ENCODE peak calls at places on chromosomes 12 and 14, in ten cellular contexts. Q is neuronal stem cell, B is IMR-90, V is cardiac muscle cell, F is GM23248, R is Caco-2, L is pancreas, T is upper lobe of right lung, E is BE2C, Z is ovary. W is an unnamed sample. For H3K27me3 and H3K9me3, the result is how much of the 10 kb centered on the place peaks cover.

GRCh38 chr12:125983094-125983783 is 918.0 kb downstream of the AACS start:
- DNase-seq in Q (peak), B (no peak), V (peak), F (no peak), R (peak), L (peak), T (peak), E (peak), Z (no peak), W (peak)

GRCh38 chr14:71752111-71752738 is 180.0 kb upstream of the RGS6 start:
- DNase-seq in Q (no peak), B (no peak), V (no peak), F (no peak), R (no peak), L (no peak), T (no peak), E (no peak), Z (no peak), W (no peak)

GRCh38 chr12:126537961-126538530 is 1472.8 kb downstream of the AACS start:
- DNase-seq in Q (no peak), B (no peak), V (no peak), F (no peak), R (no peak), L (no peak), T (no peak), E (no peak), Z (no peak), W (no peak)

GRCh38 chr14:77653473-77653872 is 37.0 kb upstream of the SPTLC2 start:
- DNase-seq in Q (no peak), B (no peak), V (no peak), F (peak), R (peak), L (no peak), T (no peak), E (peak), Z (no peak), W (no peak)

GRCh38 chr12:1796515-1797010 is 23.8 kb upstream of the LRTM2 start:
- DNase-seq in Q (no peak), B (no peak), V (no peak), F (peak), R (no peak), L (peak), T (peak), E (no peak), Z (peak), W (no peak)

GRCh38 chr12:107651867-107652449 is 33.6 kb upstream of the PWP1 start:
- DNase-seq in Q (no peak), B (peak), V (no peak), F (no peak), R (no peak), L (no peak), T (no peak), E (no peak), Z (no peak), W (no peak)

GRCh38 chr14:92633724-92634123 is 114.7 kb downstream of the LGMN start:
- DNase-seq in Q (no peak), B (peak), V (no peak), F (peak), R (no peak), L (no peak), T (no peak), E (no peak), Z (no peak), W (no peak)

GRCh38 chr12:19431407-19432308 is 7.6 kb upstream of the AEBP2 start:
- DNase-seq in Q (no peak), B (peak), V (no peak), F (peak), R (peak), L (no peak), T (no peak), E (no peak), Z (no peak), W (peak)

GRCh38 chr14:32468955-32469354 is 139.9 kb downstream of the AKAP6 start:
- DNase-seq in Q (no peak), B (peak), V (no peak), F (peak), R (no peak), L (no peak), T (no peak), E (no peak), Z (no peak), W (peak)

GRCh38 chr12:99029502-99030271 is 384.6 kb downstream of the APAF1 start:
- DNase-seq in Q (no peak), B (no peak), V (no peak), F (no peak), R (no peak), L (peak), T (no peak), E (no peak), Z (no peak), W (no peak)

GRCh38 chr12:104473374-104473983 is 16.7 kb downstream of the CHST11 start:
- DNase-seq in Q (no peak), B (no peak), V (no peak), F (no peak), R (no peak), L (no peak), T (no peak), E (no peak), Z (no peak), W (no peak)

GRCh38 chr14:102207831-102208365 is 68.2 kb downstream of the WDR20 start:
- DNase-seq in Q (no peak), B (no peak), V (no peak), F (no peak), R (no peak), L (no peak), T (peak), E (no peak), Z (no peak), W (no peak)

GRCh38 chr12:113201187-113202177 is 16.0 kb downstream of the RITA1 start:
- DNase-seq in Q (no peak), B (no peak), V (no peak), F (no peak), R (no peak), L (peak), T (no peak), E (no peak), Z (no peak), W (no peak)

GRCh38 chr12:113202300-113203075 is 17.0 kb downstream of the RITA1 start:
- DNase-seq in Q (no peak), B (no peak), V (no peak), F (no peak), R (no peak), L (no peak), T (no peak), E (no peak), Z (no peak), W (no peak)

GRCh38 chr12:113203852-113204760 is 17.2 kb upstream of the TPCN1 start:
- DNase-seq in Q (no peak), B (no peak), V (no peak), F (no peak), R (no peak), L (no peak), T (no peak), E (no peak), Z (no peak), W (no peak)

GRCh38 chr12:113207621-113208040 is 13.6 kb upstream of the TPCN1 start:
- DNase-seq in Q (no peak), B (no peak), V (no peak), F (no peak), R (no peak), L (no peak), T (no peak), E (no peak), Z (no peak), W (no peak)

DNA sequence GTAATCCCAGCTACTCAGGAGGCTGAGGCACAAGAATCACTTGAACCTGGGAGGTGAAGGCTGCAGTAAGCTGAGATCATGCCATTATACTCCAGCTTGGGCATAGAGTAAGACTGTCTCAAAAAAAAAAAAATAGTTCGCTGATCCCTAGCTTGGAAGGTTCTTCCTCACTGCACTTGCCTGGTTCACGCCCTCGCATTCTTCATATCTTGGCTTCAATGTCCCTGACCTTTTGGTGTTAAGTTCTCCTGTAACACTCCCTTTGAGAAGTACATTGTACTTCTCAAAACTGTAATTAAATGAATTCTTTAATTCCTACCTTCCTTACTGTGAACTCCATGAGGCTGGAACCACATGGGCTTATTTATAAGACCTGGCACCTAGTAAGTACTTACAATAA is 16.5 kb upstream of the TPCN1 start:
- DNase-seq in Q (no peak), B (no peak), V (no peak), F (no peak), R (no peak), L (no peak), T (no peak), E (no peak), Z (no peak), W (no peak)
- H3K27me3 ChIP-seq in Q (under half), B (under half), V (under half), F (under half), R (under half), L (under half), T (under half), E (under half), Z (under half), W (under half)

DNA sequence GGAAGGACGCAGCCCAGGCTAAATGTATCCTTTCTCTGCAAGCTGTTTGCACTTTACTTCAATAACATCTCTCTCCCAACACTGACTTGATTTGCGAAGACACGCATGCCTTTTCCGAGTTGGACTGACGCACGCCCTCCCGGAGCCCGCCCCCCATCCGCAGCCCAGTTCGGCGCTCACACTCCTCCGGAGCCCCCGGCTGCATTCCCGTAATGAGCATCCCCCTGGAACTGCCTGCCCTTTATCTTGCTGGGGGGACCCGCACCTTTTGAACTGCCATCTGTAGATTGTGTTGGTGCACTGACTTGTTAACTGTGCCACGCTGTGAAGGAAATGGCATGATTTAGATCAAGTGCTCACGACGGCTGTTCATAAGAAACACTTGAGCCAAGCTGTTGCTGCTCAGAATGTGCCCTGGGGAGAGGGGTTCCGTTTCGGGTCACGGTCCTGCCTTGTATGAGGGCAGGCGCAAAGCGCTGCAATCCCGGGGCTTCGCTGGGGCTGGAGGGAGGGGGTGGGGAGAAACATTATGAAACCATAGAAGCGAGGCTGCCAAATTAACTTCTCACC is 176.6 kb upstream of the CDKN3 start:
- DNase-seq in Q (no peak), B (no peak), V (peak), F (peak), R (no peak), L (no peak), T (no peak), E (no peak), Z (no peak), W (no peak)
- H3K4me3 ChIP-seq in Q (peak), B (peak), V (peak), F (peak), R (no peak), L (no peak), T (peak), E (peak), Z (peak), W (no peak)

GRCh38 chr14:106619618-106620017 is 1093.2 kb downstream of the TMEM121 start:
- DNase-seq in Q (no peak), B (no peak), V (no peak), F (no peak), R (peak), L (no peak), T (no peak), E (no peak), Z (no peak), W (no peak)

GRCh38 chr14:106625181-106625580 is 1098.8 kb downstream of the TMEM121 start:
- DNase-seq in Q (no peak), B (no peak), V (no peak), F (no peak), R (no peak), L (no peak), T (no peak), E (no peak), Z (no peak), W (no peak)

GRCh38 chr14:106620368-106620767 is 1094.0 kb downstream of the TMEM121 start:
- DNase-seq in Q (no peak), B (no peak), V (no peak), F (no peak), R (no peak), L (no peak), T (no peak), E (no peak), Z (no peak), W (no peak)

DNA sequence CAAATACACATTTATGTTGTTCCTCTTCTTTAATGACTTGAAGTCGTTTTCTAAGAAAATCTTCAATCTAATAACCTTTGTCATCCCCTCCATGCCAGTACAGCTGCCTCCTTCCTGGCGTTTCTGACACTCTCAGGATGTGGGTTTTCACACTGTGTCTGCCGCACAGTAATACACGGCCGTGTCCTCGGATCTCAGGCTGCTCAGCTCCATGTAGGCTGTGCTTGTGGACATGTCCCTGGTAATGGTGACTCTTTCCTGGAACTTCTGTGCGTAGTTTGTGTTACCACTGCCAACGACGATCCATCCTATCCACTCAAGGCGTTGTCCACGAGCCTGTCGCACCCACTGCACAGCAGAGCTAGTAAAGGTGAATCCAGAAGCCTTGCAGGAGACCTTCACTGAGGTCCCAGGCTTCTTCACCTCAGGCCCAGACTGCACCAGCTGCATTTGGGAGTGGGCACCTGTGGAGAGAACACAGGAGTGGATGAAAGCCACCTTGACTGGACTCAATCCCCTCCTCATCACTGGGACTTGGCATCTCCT is 1095.9 kb downstream of the TMEM121 start:
- DNase-seq in Q (no peak), B (no peak), V (no peak), F (no peak), R (no peak), L (no peak), T (no peak), E (no peak), Z (no peak), W (no peak)
- H3K9me3 ChIP-seq in Q (under half), B (under half), V (under half), F (under half), R (under half), L (under half), T (under half), E (under half), Z (under half), W (under half)

GRCh38 chr14:103273145-103273846 is 60.7 kb upstream of the EIF5 start:
- DNase-seq in Q (no peak), B (no peak), V (no peak), F (peak), R (no peak), L (peak), T (no peak), E (no peak), Z (no peak), W (no peak)
- H3K27me3 ChIP-seq in Q (under half), B (half or more), V (under half), F (under half), R (under half), L (under half), T (half or more), E (under half), Z (under half), W (under half)

GRCh38 chr12:122226366-122227222 is 742 bp upstream of the DIABLO start:
- DNase-seq in Q (no peak), B (no peak), V (no peak), F (no peak), R (no peak), L (peak), T (no peak), E (peak), Z (peak), W (no peak)
- H3K4me3 ChIP-seq in Q (peak), B (peak), V (no peak), F (peak), R (peak), L (peak), T (peak), E (peak), Z (peak), W (peak)

GRCh38 chr14:106396999-106397398 is 870.6 kb downstream of the TMEM121 start:
- DNase-seq in Q (no peak), B (no peak), V (no peak), F (no peak), R (no peak), L (no peak), T (no peak), E (no peak), Z (no peak), W (no peak)

GRCh38 chr14:106390401-106390800 is 864.0 kb downstream of the TMEM121 start:
- DNase-seq in Q (no peak), B (no peak), V (no peak), F (no peak), R (no peak), L (no peak), T (no peak), E (no peak), Z (no peak), W (no peak)

GRCh38 chr14:106395460-106396050 is 869.2 kb downstream of the TMEM121 start:
- DNase-seq in Q (no peak), B (no peak), V (no peak), F (no peak), R (no peak), L (no peak), T (no peak), E (no peak), Z (no peak), W (no peak)

GRCh38 chr14:106390947-106391346 is 864.6 kb downstream of the TMEM121 start:
- DNase-seq in Q (no peak), B (no peak), V (no peak), F (no peak), R (no peak), L (no peak), T (no peak), E (no peak), Z (no peak), W (no peak)

DNA sequence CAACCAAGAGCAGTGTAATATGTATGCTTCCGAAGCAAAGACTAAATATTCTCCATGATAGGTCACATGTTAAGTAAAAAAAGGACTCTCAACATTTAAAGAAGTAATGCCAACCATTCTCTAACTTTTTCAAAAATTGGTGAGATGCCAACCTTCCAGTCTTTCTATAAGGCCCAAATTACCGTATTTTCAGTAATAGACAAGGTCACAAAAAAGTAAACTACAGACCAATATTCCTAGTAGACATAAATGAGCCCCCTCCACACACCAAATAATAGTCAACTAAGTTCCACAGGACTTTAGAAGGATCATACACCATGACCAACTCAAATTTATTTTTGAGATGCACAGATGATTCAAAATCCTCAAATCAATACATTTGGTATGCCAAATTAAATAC is 867.4 kb downstream of the TMEM121 start:
- DNase-seq in Q (no peak), B (no peak), V (no peak), F (no peak), R (no peak), L (no peak), T (no peak), E (no peak), Z (no peak), W (no peak)
- H3K9me3 ChIP-seq in Q (under half), B (under half), V (under half), F (under half), R (under half), L (under half), T (under half), E (under half), Z (under half), W (under half)

GRCh38 chr12:3564411-3564810 is 73.4 kb downstream of the PRMT8 start:
- DNase-seq in Q (no peak), B (no peak), V (no peak), F (no peak), R (no peak), L (no peak), T (no peak), E (no peak), Z (no peak), W (no peak)
- H3K27me3 ChIP-seq in Q (under half), B (under half), V (under half), F (under half), R (under half), L (under half), T (under half), E (under half), Z (under half), W (under half)

GRCh38 chr12:113874326-113874725 is 91.8 kb downstream of the RBM19 start:
- DNase-seq in Q (no peak), B (no peak), V (no peak), F (no peak), R (no peak), L (no peak), T (no peak), E (no peak), Z (no peak), W (no peak)

GRCh38 chr12:113874999-113875561 is 91.0 kb downstream of the RBM19 start:
- DNase-seq in Q (no peak), B (peak), V (no peak), F (peak), R (no peak), L (no peak), T (no peak), E (no peak), Z (no peak), W (peak)

GRCh38 chr12:113876160-113876559 is 90.0 kb downstream of the RBM19 start:
- DNase-seq in Q (no peak), B (no peak), V (no peak), F (no peak), R (no peak), L (no peak), T (no peak), E (no peak), Z (no peak), W (no peak)

GRCh38 chr12:113877608-113878007 is 88.5 kb downstream of the RBM19 start:
- DNase-seq in Q (no peak), B (no peak), V (no peak), F (no peak), R (no peak), L (no peak), T (no peak), E (no peak), Z (no peak), W (no peak)

DNA sequence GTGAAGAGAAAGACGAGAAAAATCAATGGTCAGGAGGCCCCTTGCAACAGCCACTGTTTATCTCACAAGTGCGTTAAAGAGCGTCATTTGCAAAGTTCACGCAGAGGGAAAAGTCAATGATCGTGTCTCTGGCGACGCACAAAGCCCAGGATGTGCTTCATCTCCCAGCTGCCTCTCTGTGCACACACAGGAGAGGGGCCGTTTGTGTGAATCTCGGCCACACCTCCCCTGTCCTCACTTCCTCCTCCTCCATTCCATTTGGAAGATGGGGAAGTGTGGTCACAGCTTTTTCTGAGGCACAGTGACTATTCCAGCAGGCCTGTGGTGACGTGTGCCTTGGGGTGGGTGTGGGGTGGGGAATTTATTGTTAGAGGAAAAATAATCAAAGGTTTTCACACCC is 90.4 kb downstream of the RBM19 start:
- DNase-seq in Q (no peak), B (peak), V (no peak), F (no peak), R (no peak), L (no peak), T (no peak), E (no peak), Z (no peak), W (no peak)
- H3K4me3 ChIP-seq in Q (no peak), B (no peak), V (no peak), F (no peak), R (no peak), L (no peak), T (no peak), E (no peak), Z (no peak), W (no peak)

W was measured in MG63.